ENCODE peak calls at places on chromosomes 4 and X, in five cellular contexts. U is lower lobe of right lung, R is HCT116, P is heart left ventricle, W is sigmoid colon. Z is an unnamed sample. For H3K4me1, the result is how much of the 10 kb centered on the place peaks cover.

GRCh38 chrX:39827959-39828358 is 269.8 kb downstream of the BCOR start:
- DNase-seq in W (no peak), U (no peak), R (no peak), P (no peak), Z (no peak)

GRCh38 chr4:7023486-7023885 is 19.7 kb upstream of the TADA2B start:
- DNase-seq in R (no peak), W (no peak), P (no peak), U (no peak), Z (no peak)

GRCh38 chrX:122219226-122219625 is 964.9 kb upstream of the GRIA3 start:
- DNase-seq in R (no peak), P (no peak), U (no peak), W (no peak), Z (peak)

GRCh38 chr4:129239088-129239487 is 143.1 kb downstream of the C4orf33 start:
- DNase-seq in W (no peak), R (no peak), U (no peak), P (peak), Z (no peak)

GRCh38 chr4:2722033-2722432 is 34.1 kb downstream of the TNIP2 start:
- DNase-seq in R (no peak), P (no peak), U (no peak), W (peak), Z (no peak)

GRCh38 chr4:3375688-3376087 is 66.1 kb upstream of the HGFAC start:
- DNase-seq in P (no peak), U (peak), R (no peak), W (peak), Z (peak)

GRCh38 chrX:21837056-21837455 is 2.4 kb upstream of the MBTPS2 start:
- DNase-seq in U (no peak), W (no peak), P (no peak), R (no peak), Z (no peak)

GRCh38 chr4:82372874-82373815 is 646 bp downstream of the HNRNPD start:
- DNase-seq in W (peak), R (peak), U (peak), P (peak), Z (peak)

GRCh38 chr4:40190880-40191815 is 5.7 kb upstream of the RHOH start:
- DNase-seq in P (no peak), U (no peak), R (no peak), W (no peak), Z (no peak)

GRCh38 chrX:48896611-48897011 is 957 bp downstream of the TIMM17B start:
- DNase-seq in P (no peak), W (no peak), R (no peak), U (no peak), Z (no peak)

DNA sequence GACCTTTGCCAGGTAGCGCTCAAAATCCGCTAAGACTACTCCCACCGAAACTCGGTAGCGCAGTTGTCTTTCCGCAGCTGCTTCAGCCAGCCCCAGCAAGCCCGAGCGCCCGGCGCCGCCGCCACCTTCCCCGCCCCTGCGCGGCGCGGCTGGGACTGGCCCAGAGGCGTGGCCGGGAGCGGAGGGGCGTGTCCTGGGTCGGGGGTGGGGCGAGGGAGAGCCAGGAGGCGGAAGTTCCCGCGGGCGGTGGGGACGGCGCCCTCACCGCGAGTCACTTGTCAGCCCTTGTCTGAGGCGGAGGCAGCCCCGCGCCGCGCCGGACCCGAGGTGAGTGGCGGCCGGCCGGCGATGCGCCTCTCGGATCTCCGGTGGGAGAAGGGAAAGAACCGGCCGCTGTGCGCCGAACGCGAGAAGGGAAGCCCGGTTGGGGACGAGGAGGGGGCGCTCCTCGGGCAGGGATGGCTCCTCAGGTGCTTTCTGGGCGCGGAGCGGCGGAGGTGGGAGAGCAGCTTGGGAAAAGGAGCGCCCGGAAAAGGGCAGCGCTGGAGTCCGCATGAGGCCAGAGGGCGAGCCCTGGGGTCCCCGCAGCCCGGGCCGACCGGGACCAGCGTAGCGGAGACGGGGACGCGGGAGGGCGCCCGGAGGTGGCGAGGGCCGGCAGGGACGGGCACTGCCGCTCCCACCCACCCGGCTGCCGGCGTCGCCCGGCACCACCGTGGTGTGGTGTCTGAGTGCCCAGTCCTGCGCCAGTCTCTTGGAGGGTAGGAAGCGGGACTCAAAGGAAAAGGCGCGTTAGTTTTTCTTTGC is at the start of gene PDLIM5:
- DNase-seq in U (peak), R (peak), P (peak), W (peak), Z (peak)
- H3K4me1 ChIP-seq in U (under half), R (under half), P (under half), W (under half), Z (under half)

GRCh38 chr4:98369322-98369721 is 108.1 kb downstream of the RAP1GDS1 start:
- DNase-seq in R (no peak), U (no peak), P (no peak), W (no peak), Z (no peak)

GRCh38 chr4:98359646-98360045 is 98.5 kb downstream of the RAP1GDS1 start:
- DNase-seq in U (no peak), R (no peak), W (no peak), P (no peak), Z (no peak)

GRCh38 chr4:98358630-98359248 is 97.6 kb downstream of the RAP1GDS1 start:
- DNase-seq in W (no peak), R (no peak), U (no peak), P (no peak), Z (no peak)

GRCh38 chr4:98363431-98363830 is 102.2 kb downstream of the RAP1GDS1 start:
- DNase-seq in U (no peak), P (no peak), R (no peak), W (no peak), Z (peak)
- TF ChIP-seq CTCF in U (no peak), P (no peak), R (no peak), W (no peak), Z (no peak)

GRCh38 chr4:173909294-173909693 is 374.2 kb downstream of the FBXO8 start:
- DNase-seq in R (no peak), W (no peak), P (no peak), U (no peak), Z (no peak)
- H3K27ac ChIP-seq in R (no peak), W (no peak), P (no peak), U (no peak), Z (no peak)

GRCh38 chr4:11702886-11703555 is 274.3 kb upstream of the HS3ST1 start:
- DNase-seq in W (no peak), U (no peak), P (no peak), R (no peak), Z (no peak)
- H3K4me1 ChIP-seq in W (under half), U (under half), P (under half), R (half or more), Z (under half)

GRCh38 chrX:11558972-11559371 is 106.7 kb downstream of the ARHGAP6 start:
- DNase-seq in U (peak), R (peak), P (no peak), W (no peak), Z (no peak)
- TF ChIP-seq CTCF in U (peak), R (peak), P (no peak), W (no peak), Z (peak)

GRCh38 chr4:77636902-77637301 is 31.3 kb downstream of the CXCL13 start:
- DNase-seq in R (peak), P (no peak), W (no peak), U (no peak), Z (peak)
- H3K27ac ChIP-seq in R (no peak), P (no peak), W (no peak), U (no peak), Z (peak)

DNA sequence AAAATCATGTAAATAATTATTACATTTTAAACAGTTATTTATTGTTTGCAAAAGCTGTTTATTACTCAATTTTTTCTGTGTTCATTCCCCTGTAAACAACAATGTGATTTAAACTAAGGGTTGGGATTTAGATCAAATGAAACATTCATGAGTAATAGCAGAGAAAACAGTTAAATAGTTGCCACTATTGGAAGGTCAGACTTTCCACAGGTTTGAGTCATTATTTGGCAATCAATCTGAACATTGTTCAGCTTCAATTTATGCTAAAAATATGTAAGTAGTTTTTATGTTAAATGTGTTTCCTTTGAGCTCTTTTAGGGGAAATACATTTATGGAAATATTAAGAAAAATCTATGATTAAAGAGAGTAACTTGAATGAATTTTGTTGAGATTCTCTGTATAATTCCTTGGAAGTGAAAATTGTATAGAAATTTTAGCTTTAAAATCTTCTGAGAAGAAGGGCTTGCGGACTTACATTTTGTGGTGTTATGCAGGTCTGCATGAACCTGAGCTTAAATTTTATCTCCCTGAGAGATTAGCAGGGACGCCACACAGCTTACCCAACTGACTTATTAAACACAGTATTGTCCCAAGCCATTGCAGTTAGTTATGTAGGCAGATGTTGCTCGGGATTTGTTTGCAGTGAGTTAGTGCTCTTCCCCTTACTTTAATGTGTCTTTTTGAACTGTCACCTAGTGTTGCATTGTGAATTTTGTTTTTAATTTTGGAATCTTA is 145.0 kb downstream of the STIM2 start:
- DNase-seq in P (no peak), U (no peak), R (no peak), W (no peak), Z (peak)
- H3K4me1 ChIP-seq in P (under half), U (under half), R (under half), W (under half), Z (under half)

DNA sequence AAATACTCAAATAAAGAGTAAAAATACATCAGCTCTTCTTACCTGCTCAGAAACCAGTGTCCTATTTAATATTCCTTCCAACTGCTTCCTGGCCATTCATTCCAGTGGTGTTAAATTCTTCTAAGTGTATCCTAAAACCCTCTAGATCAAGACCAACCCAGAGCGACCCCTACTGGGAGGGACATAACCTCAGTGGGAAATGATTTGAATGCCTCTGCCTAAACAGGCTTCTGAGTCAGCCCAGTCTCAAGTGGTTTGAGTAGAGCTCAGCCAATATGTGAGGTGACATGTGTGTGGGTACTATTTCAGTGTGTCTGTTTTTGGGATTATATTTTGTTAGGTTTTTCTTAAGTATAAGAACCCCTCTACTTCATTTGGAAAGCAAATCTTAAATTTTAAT is 133.6 kb upstream of the ARHGEF9 start:
- DNase-seq in W (no peak), R (peak), P (peak), U (no peak), Z (no peak)
- TF ChIP-seq CTCF in W (no peak), R (no peak), P (no peak), U (no peak), Z (no peak)

GRCh38 chr4:63325140-63325539 is 1084.1 kb downstream of the TECRL start:
- DNase-seq in P (no peak), R (no peak), W (no peak), U (no peak), Z (no peak)
- H3K27ac ChIP-seq in P (no peak), R (no peak), W (no peak), U (no peak), Z (no peak)

Z was measured in foreskin keratinocyte.